ENCODE peak calls at places on chromosomes 3 and 15, in seven cellular contexts. Y is Calu3, N is non-pigmented ciliary epithelial cell, K is tibial nerve, O is progenitor cell of endocrine pancreas, H is HT1080, P is NCI-H1092. D is an unnamed sample.
A peak's percentile ranks its signal among the peaks of the same experiment; 100 is the strongest.

GRCh38 chr15:36571301-36571700 is 8.1 kb upstream of the CDIN1 start:
- DNase-seq in N (no peak), P (no peak), H (no peak), Y (no peak), K (no peak), O (no peak), D (no peak)

GRCh38 chr3:27224197-27224596 is 145.0 kb downstream of the NEK10 start:
- DNase-seq in Y (no peak), H (peak; percentile 2), N (no peak), O (no peak), K (no peak), P (no peak), D (no peak)

GRCh38 chr3:196166741-196167140 is 44.5 kb downstream of the ZDHHC19 start:
- DNase-seq in Y (no peak), H (no peak), P (no peak), N (no peak), K (no peak), O (no peak), D (no peak)

GRCh38 chr3:184339016-184339415 is 1.6 kb downstream of the FAM131A start:
- DNase-seq in H (no peak), Y (no peak), P (no peak), N (no peak), K (no peak), O (no peak), D (no peak)

GRCh38 chr15:67098768-67099282 is 33.4 kb downstream of the SMAD3 start:
- DNase-seq in O (no peak), Y (no peak), H (no peak), N (no peak), P (no peak), K (no peak), D (no peak)

GRCh38 chr3:104044002-104044401 is 1322.7 kb upstream of the ALCAM start:
- DNase-seq in N (no peak), K (no peak), P (no peak), Y (no peak), O (no peak), H (peak; percentile 65), D (no peak)

GRCh38 chr15:90165659-90166489 is 35.3 kb upstream of the SEMA4B start:
- DNase-seq in P (peak; percentile 24), K (no peak), O (no peak), N (peak; percentile 97), Y (peak; percentile 96), H (peak; percentile 100), D (peak; percentile 100)

GRCh38 chr3:159252274-159252673 is 450.4 kb downstream of the MFSD1 start:
- DNase-seq in H (peak; percentile 92), P (no peak), K (no peak), N (peak; percentile 63), O (no peak), Y (no peak), D (no peak)

GRCh38 chr3:185272051-185272450 is 18.2 kb upstream of the EHHADH start:
- DNase-seq in P (no peak), H (no peak), O (no peak), Y (no peak), N (no peak), K (no peak), D (no peak)

GRCh38 chr15:53576841-53577240 is 182.6 kb downstream of the WDR72 start:
- DNase-seq in P (no peak), N (no peak), O (no peak), K (no peak), Y (no peak), H (no peak), D (no peak)

GRCh38 chr3:171981271-171981605 is 58.1 kb upstream of the FNDC3B start:
- DNase-seq in P (no peak), K (no peak), H (no peak), Y (no peak), N (no peak), O (no peak), D (no peak)

GRCh38 chr3:149732234-149732633 is 20.1 kb downstream of the COMMD2 start:
- DNase-seq in H (no peak), K (no peak), O (no peak), N (no peak), Y (no peak), P (no peak), D (no peak)

GRCh38 chr3:48552111-48552911 is 4.3 kb downstream of the PFKFB4 start:
- DNase-seq in K (no peak), O (peak; percentile 37), H (no peak), N (no peak), P (no peak), Y (no peak), D (no peak)

GRCh38 chr15:33448961-33449611 is 138.3 kb downstream of the RYR3 start:
- DNase-seq in N (no peak), K (no peak), Y (peak; percentile 42), O (no peak), H (no peak), P (no peak), D (no peak)

GRCh38 chr3:182214406-182214805 is 502.7 kb downstream of the SOX2 start:
- DNase-seq in Y (no peak), N (no peak), K (no peak), O (no peak), H (no peak), P (no peak), D (no peak)